ENCODE peak calls at places on chromosomes 1 and 21, in four cellular contexts. K, A, C and X are unnamed samples.

GRCh38 chr21:17514124-17514481 is 1.3 kb downstream of the CXADR start:
- DNase-seq in K (no peak), C (no peak), A (no peak), X (no peak)

GRCh38 chr1:198637915-198638437 is 864 bp upstream of the PTPRC start:
- DNase-seq in A (no peak), C (no peak), K (no peak), X (no peak)

GRCh38 chr1:181141431-181141910 is 53.0 kb downstream of the IER5 start:
- DNase-seq in A (peak), K (no peak), C (no peak), X (peak)

GRCh38 chr1:37394574-37395464 is 79.6 kb upstream of the ZC3H12A start:
- DNase-seq in K (no peak), A (no peak), C (no peak), X (no peak)

GRCh38 chr1:228095938-228096337 is 7.2 kb downstream of the C1orf35 start:
- DNase-seq in K (no peak), A (no peak), C (no peak), X (no peak)

GRCh38 chr1:43269627-43270375 is at the start of gene TMEM125:
- DNase-seq in C (no peak), A (no peak), K (peak), X (no peak)

GRCh38 chr21:39763282-39763970 is 18.4 kb downstream of the IGSF5 start:
- DNase-seq in C (no peak), K (no peak), A (no peak), X (no peak)

GRCh38 chr1:116491985-116492811 is 78.6 kb downstream of the CD58 start:
- DNase-seq in A (peak), C (no peak), K (no peak), X (no peak)

GRCh38 chr1:201533836-201534235 is 5.1 kb upstream of the NAV1 start:
- DNase-seq in K (no peak), A (no peak), C (no peak), X (peak)

GRCh38 chr1:40133839-40134238 is 27.3 kb upstream of the RLF start:
- DNase-seq in C (no peak), K (no peak), A (no peak), X (no peak)

GRCh38 chr1:35298464-35298863 is 30.0 kb downstream of the ZMYM4 start:
- DNase-seq in C (peak), A (peak), K (peak), X (peak)

GRCh38 chr1:212452323-212453155 is 19.8 kb downstream of the NENF start:
- DNase-seq in C (peak), A (peak), K (no peak), X (peak)

GRCh38 chr1:228363686-228364067 is 43.0 kb downstream of the TRIM11 start:
- DNase-seq in K (peak), C (no peak), A (no peak), X (no peak)

GRCh38 chr1:165912638-165913037 is 85.2 kb downstream of the UCK2 start:
- DNase-seq in C (no peak), A (no peak), K (no peak), X (no peak)

GRCh38 chr21:41669533-41669830 is 97.4 kb downstream of the RIPK4 start:
- DNase-seq in A (no peak), K (no peak), C (no peak), X (no peak)

GRCh38 chr1:3116150-3116510 is 47.1 kb downstream of the PRDM16 start:
- DNase-seq in A (no peak), K (no peak), C (no peak), X (no peak)

GRCh38 chr1:150076066-150076465 is 8.5 kb downstream of the VPS45 start:
- DNase-seq in A (peak), C (no peak), K (no peak), X (no peak)

GRCh38 chr1:2407166-2407990 is 5.0 kb downstream of the PEX10 start:
- DNase-seq in A (no peak), C (no peak), K (no peak), X (no peak)

GRCh38 chr1:111882986-111883560 is 106.4 kb downstream of the KCND3 start:
- DNase-seq in C (no peak), K (peak), A (peak), X (no peak)

GRCh38 chr21:35801388-35801787 is 258.9 kb downstream of the SETD4 start:
- DNase-seq in C (no peak), K (no peak), A (no peak), X (no peak)

GRCh38 chr1:203629509-203630082 is 3.0 kb downstream of the ATP2B4 start:
- DNase-seq in A (peak), K (peak), C (peak), X (peak)

GRCh38 chr1:234926574-234927311 is 201.9 kb downstream of the TOMM20 start:
- DNase-seq in A (no peak), K (peak), C (no peak), X (no peak)

GRCh38 chr1:115062542-115063004 is 26.7 kb downstream of the TSPAN2 start:
- DNase-seq in A (no peak), K (peak), C (peak), X (peak)

GRCh38 chr21:34639882-34640788 is 25.2 kb upstream of the RCAN1 start:
- DNase-seq in A (peak), K (no peak), C (no peak), X (no peak)

GRCh38 chr21:14121719-14122118 is 89.0 kb downstream of the LIPI start:
- DNase-seq in A (no peak), C (no peak), K (no peak), X (no peak)

GRCh38 chr1:8334106-8334851 is 16.4 kb downstream of the SLC45A1 start:
- DNase-seq in K (no peak), C (no peak), A (no peak), X (no peak)

GRCh38 chr1:8337776-8338525 is 20.0 kb downstream of the SLC45A1 start:
- DNase-seq in K (no peak), A (no peak), C (no peak), X (no peak)

GRCh38 chr1:8332806-8333205 is 14.9 kb downstream of the SLC45A1 start:
- DNase-seq in K (no peak), A (no peak), C (no peak), X (no peak)

GRCh38 chr1:8333246-8333987 is 15.5 kb downstream of the SLC45A1 start:
- DNase-seq in C (no peak), A (no peak), K (no peak), X (no peak)

GRCh38 chr1:8335246-8335645 is 17.3 kb downstream of the SLC45A1 start:
- DNase-seq in C (no peak), A (no peak), K (no peak), X (no peak)
- H3K4me3 ChIP-seq in C (no peak), A (no peak), K (no peak), X (no peak)

GRCh38 chr1:22674410-22674749 is 21.3 kb downstream of the C1QB start:
- DNase-seq in A (no peak), C (no peak), K (no peak), X (no peak)
- TF ChIP-seq CTCF in A (no peak), C (no peak), K (peak), X (no peak)

GRCh38 chr1:14946011-14946359 is 207.6 kb upstream of the TMEM51 start:
- DNase-seq in C (no peak), K (no peak), A (no peak), X (no peak)

GRCh38 chr1:14948112-14948652 is 205.4 kb upstream of the TMEM51 start:
- DNase-seq in A (no peak), C (no peak), K (no peak), X (no peak)

GRCh38 chr1:14946567-14947285 is 206.8 kb upstream of the TMEM51 start:
- DNase-seq in A (peak), K (no peak), C (no peak), X (peak)

GRCh38 chr1:14949270-14949835 is 204.2 kb upstream of the TMEM51 start:
- DNase-seq in C (no peak), A (no peak), K (peak), X (no peak)

GRCh38 chr1:14947421-14947820 is 206.1 kb upstream of the TMEM51 start:
- DNase-seq in K (no peak), C (no peak), A (no peak), X (no peak)
- H3K4me3 ChIP-seq in K (no peak), C (no peak), A (peak), X (peak)

GRCh38 chr1:172400073-172400737 is 20.3 kb upstream of the C1orf105 start:
- DNase-seq in A (no peak), K (no peak), C (no peak), X (no peak)

GRCh38 chr1:172398193-172398592 is 22.3 kb upstream of the C1orf105 start:
- DNase-seq in K (no peak), A (peak), C (no peak), X (peak)

GRCh38 chr1:172402878-172403573 is 17.5 kb upstream of the C1orf105 start:
- DNase-seq in K (no peak), C (no peak), A (no peak), X (no peak)

GRCh38 chr1:172399369-172400072 is 21.0 kb upstream of the C1orf105 start:
- DNase-seq in K (peak), A (peak), C (peak), X (peak)

GRCh38 chr1:172401907-172402306 is 18.6 kb upstream of the C1orf105 start:
- DNase-seq in K (no peak), A (no peak), C (no peak), X (no peak)
- TF ChIP-seq CTCF in K (no peak), A (peak), C (no peak), X (peak)

GRCh38 chr1:219040291-219040690 is 133.4 kb upstream of the LYPLAL1 start:
- DNase-seq in A (no peak), K (no peak), C (no peak), X (no peak)
- H3K4me3 ChIP-seq in A (no peak), K (no peak), C (no peak), X (no peak)

GRCh38 chr1:207401578-207401977 is 52.5 kb upstream of the CR2 start:
- DNase-seq in A (no peak), C (no peak), K (no peak), X (no peak)
- TF ChIP-seq CTCF in A (no peak), C (no peak), K (no peak), X (no peak)